ENCODE peak calls at places on chromosomes 7 and 10, in five cellular contexts. M, J, F, C and L are unnamed samples.

GRCh38 chr10:48606530-48607355 is 1.9 kb upstream of the ARHGAP22 start:
- ATAC-seq in J (no peak), M (peak), C (peak), F (peak), L (no peak)

GRCh38 chr10:112728118-112728963 is 221.7 kb upstream of the TCF7L2 start:
- ATAC-seq in J (no peak), M (no peak), C (no peak), F (no peak), L (no peak)

GRCh38 chr10:58513189-58514101 is 773 bp downstream of the BICC1 start:
- ATAC-seq in M (peak), C (peak), F (peak), J (peak), L (peak)

GRCh38 chr10:7484456-7485266 is 73.8 kb upstream of the SFMBT2 start:
- ATAC-seq in M (no peak), F (no peak), C (peak), J (peak), L (peak)

GRCh38 chr7:55250313-55250712 is 114.8 kb upstream of the LANCL2 start:
- ATAC-seq in F (no peak), C (no peak), J (no peak), M (no peak), L (no peak)

GRCh38 chr10:114538544-114538906 is 119.5 kb downstream of the ABLIM1 start:
- ATAC-seq in J (peak), M (no peak), C (no peak), F (no peak), L (peak)

GRCh38 chr7:122626785-122627184 is 72.1 kb downstream of the RNF133 start:
- ATAC-seq in C (no peak), F (no peak), J (no peak), M (no peak), L (no peak)

GRCh38 chr7:118720632-118721031 is 496.1 kb downstream of the ANKRD7 start:
- ATAC-seq in C (no peak), J (no peak), F (no peak), M (no peak), L (no peak)

GRCh38 chr7:155009570-155010157 is 6.7 kb upstream of the PAXIP1 start:
- ATAC-seq in F (peak), J (peak), C (no peak), M (no peak), L (no peak)

GRCh38 chr7:37289781-37290180 is 158.9 kb downstream of the ELMO1 start:
- ATAC-seq in C (no peak), J (no peak), M (no peak), F (no peak), L (no peak)

GRCh38 chr10:11673346-11674330 is 62.2 kb upstream of the USP6NL start:
- ATAC-seq in J (no peak), M (no peak), C (no peak), F (no peak), L (no peak)

GRCh38 chr7:51430480-51431086 is 114.0 kb upstream of the COBL start:
- ATAC-seq in C (no peak), F (peak), M (no peak), J (no peak), L (no peak)

GRCh38 chr7:29084832-29085231 is 61.5 kb downstream of the CPVL start:
- ATAC-seq in C (no peak), F (no peak), J (peak), M (no peak), L (peak)

GRCh38 chr7:111274882-111275281 is 184.0 kb downstream of the LRRN3 start:
- ATAC-seq in F (no peak), C (no peak), M (no peak), J (no peak), L (no peak)